ENCODE peak calls at places on chromosomes 6 and 20, in nine cellular contexts. X is cardiac fibroblast; T is NCI-H1092 treated with DMSO at 0.1 percent for 48 hours; Y is neuronal stem cell; P is left ventricle myocardium superior; K is activated T-cell treated with anti-CD3 and anti-CD28 coated beads for 24 hours; S is H9; Q is stimulated activated naive CD8-positive, alpha-beta T cell treated with anti-CD3 and anti-CD28 coated beads, Interleukin-15, Interleukin-2, amounts not matched to agents 100 U/mL and 50 U/mL, for 24 hours; L is amniotic epithelial cell. N is an unnamed sample.
A peak's percentile ranks its signal among the peaks of the same experiment; 100 is the strongest.

GRCh38 chr20:59767656-59768055 is 163.3 kb downstream of the PHACTR3 start:
- DNase-seq in X (no peak), T (no peak), Y (no peak), P (no peak), K (no peak), S (no peak), Q (no peak), L (no peak), N (no peak)

GRCh38 chr6:130713144-130713543 is 114.1 kb upstream of the SMLR1 start:
- DNase-seq in X (no peak), T (no peak), Y (peak; percentile 65), P (no peak), K (no peak), S (peak; percentile 76), Q (no peak), L (peak; percentile 45), N (peak; percentile 13)

GRCh38 chr6:10951675-10952282 is 64.9 kb downstream of the SYCP2L start:
- DNase-seq in X (peak; percentile 77), T (no peak), Y (peak; percentile 26), P (no peak), K (no peak), S (no peak), Q (no peak), L (peak; percentile 92), N (no peak)

GRCh38 chr6:142631517-142632385 is 313.2 kb downstream of the HIVEP2 start:
- DNase-seq in X (no peak), T (no peak), Y (no peak), P (no peak), K (no peak), S (no peak), Q (no peak), L (peak; percentile 12), N (no peak)

GRCh38 chr6:40928302-40928701 is 110.7 kb downstream of the UNC5CL start:
- DNase-seq in X (no peak), T (no peak), Y (no peak), P (no peak), K (no peak), S (no peak), Q (no peak), L (no peak), N (no peak)

GRCh38 chr6:136158398-136158797 is 91.7 kb downstream of the MTFR2 start:
- DNase-seq in X (peak; percentile 91), T (no peak), Y (no peak), P (peak; percentile 70), K (no peak), S (no peak), Q (no peak), L (peak; percentile 78), N (no peak)

GRCh38 chr6:71012871-71013456 is 56.1 kb upstream of the B3GAT2 start:
- DNase-seq in X (peak; percentile 69), T (peak; percentile 45), Y (peak; percentile 66), P (no peak), K (peak; percentile 5), S (no peak), Q (no peak), L (peak; percentile 46), N (no peak)

GRCh38 chr20:17921774-17922173 is 46.8 kb downstream of the SNX5 start:
- DNase-seq in X (no peak), T (no peak), Y (no peak), P (no peak), K (no peak), S (no peak), Q (no peak), L (no peak), N (no peak)

GRCh38 chr6:10633216-10633615 is 61.2 kb downstream of the C6orf52 start:
- DNase-seq in X (peak; percentile 4), T (no peak), Y (no peak), P (no peak), K (no peak), S (no peak), Q (no peak), L (peak; percentile 41), N (no peak)

GRCh38 chr6:45049188-45049843 is 278.8 kb upstream of the RUNX2 start:
- DNase-seq in X (peak; percentile 25), T (no peak), Y (no peak), P (no peak), K (no peak), S (no peak), Q (no peak), L (no peak), N (no peak)

GRCh38 chr20:60966031-60966430 is 286.0 kb upstream of the CDH4 start:
- DNase-seq in X (no peak), T (no peak), Y (no peak), P (no peak), K (no peak), S (no peak), Q (no peak), L (no peak), N (no peak)

GRCh38 chr6:5295612-5296011 is 34.3 kb downstream of the FARS2 start:
- DNase-seq in X (no peak), T (no peak), Y (no peak), P (no peak), K (no peak), S (no peak), Q (no peak), L (no peak), N (no peak)

GRCh38 chr6:119140471-119141165 is 62.2 kb upstream of the FAM184A start:
- DNase-seq in X (no peak), T (no peak), Y (no peak), P (no peak), K (no peak), S (no peak), Q (no peak), L (no peak), N (no peak)

GRCh38 chr6:29474996-29475395 is 12.8 kb downstream of the MAS1L start:
- DNase-seq in X (no peak), T (no peak), Y (no peak), P (no peak), K (no peak), S (no peak), Q (no peak), L (no peak), N (no peak)

GRCh38 chr20:51960004-51960403 is 157.7 kb upstream of the SALL4 start:
- DNase-seq in X (no peak), T (no peak), Y (no peak), P (no peak), K (no peak), S (no peak), Q (no peak), L (no peak), N (no peak)

GRCh38 chr20:568097-568864 is 24.7 kb upstream of the CSNK2A1 start:
- DNase-seq in X (no peak), T (no peak), Y (no peak), P (peak; percentile 80), K (no peak), S (no peak), Q (no peak), L (no peak), N (no peak)

GRCh38 chr20:47276856-47277541 is 79.5 kb downstream of the ZMYND8 start:
- DNase-seq in X (peak; percentile 78), T (no peak), Y (no peak), P (peak; percentile 79), K (no peak), S (no peak), Q (no peak), L (peak; percentile 80), N (no peak)

GRCh38 chr6:78952362-78952761 is 85.0 kb downstream of the IRAK1BP1 start:
- DNase-seq in X (no peak), T (no peak), Y (no peak), P (no peak), K (no peak), S (no peak), Q (no peak), L (no peak), N (no peak)

GRCh38 chr6:3320238-3320637 is 61.5 kb downstream of the PSMG4 start:
- DNase-seq in X (no peak), T (peak; percentile 33), Y (no peak), P (no peak), K (no peak), S (no peak), Q (no peak), L (no peak), N (no peak)

GRCh38 chr20:11380283-11380682 is 537.4 kb upstream of the BTBD3 start:
- DNase-seq in X (no peak), T (no peak), Y (no peak), P (no peak), K (no peak), S (no peak), Q (no peak), L (no peak), N (no peak)

GRCh38 chr6:14354919-14355572 is 237.5 kb downstream of the CD83 start:
- DNase-seq in X (peak; percentile 84), T (no peak), Y (no peak), P (peak; percentile 77), K (peak; percentile 23), S (no peak), Q (peak; percentile 67), L (no peak), N (no peak)

GRCh38 chr6:142569676-142570075 is 267.9 kb downstream of the ADGRG6 start:
- DNase-seq in X (no peak), T (no peak), Y (no peak), P (no peak), K (no peak), S (peak; percentile 33), Q (no peak), L (no peak), N (no peak)

GRCh38 chr6:149483302-149483701 is 1.5 kb downstream of the ZC3H12D start:
- DNase-seq in X (no peak), T (no peak), Y (no peak), P (no peak), K (no peak), S (no peak), Q (no peak), L (no peak), N (no peak)

GRCh38 chr20:51972031-51972430 is 169.7 kb upstream of the SALL4 start:
- DNase-seq in X (no peak), T (no peak), Y (no peak), P (no peak), K (no peak), S (no peak), Q (no peak), L (no peak), N (no peak)

GRCh38 chr6:157663261-157663660 is 159.8 kb upstream of the SNX9 start:
- DNase-seq in X (no peak), T (no peak), Y (no peak), P (no peak), K (no peak), S (no peak), Q (no peak), L (no peak), N (no peak)

GRCh38 chr6:17505062-17505476 is 95.0 kb upstream of the FAM8A1 start:
- DNase-seq in X (no peak), T (no peak), Y (no peak), P (no peak), K (no peak), S (no peak), Q (no peak), L (peak; percentile 18), N (no peak)

GRCh38 chr6:10399451-10399850 is 15.4 kb downstream of the TFAP2A start:
- DNase-seq in X (no peak), T (no peak), Y (no peak), P (no peak), K (no peak), S (no peak), Q (no peak), L (no peak), N (no peak)

GRCh38 chr20:25309395-25310267 is 61.7 kb downstream of the PYGB start:
- DNase-seq in X (peak; percentile 56), T (no peak), Y (no peak), P (peak; percentile 52), K (no peak), S (no peak), Q (peak; percentile 21), L (peak; percentile 88), N (no peak)

GRCh38 chr20:44489931-44490330 is 14.3 kb downstream of the TTPAL start:
- DNase-seq in X (no peak), T (no peak), Y (no peak), P (no peak), K (no peak), S (no peak), Q (no peak), L (no peak), N (no peak)